ENCODE peak calls at places on chromosomes 12 and 14, in eight cellular contexts. Z is transverse colon, D is prostate gland, X is thyroid gland, S is uterus, Q is tibial nerve, E is HCT116, J is heart left ventricle. O is an unnamed sample. For H3K36me3, the result is how much of the 10 kb centered on the place peaks cover.

GRCh38 chr14:74713395-74713735 is 421 bp downstream of the FCF1 start:
- DNase-seq in Z (no peak), D (no peak), X (no peak), S (no peak), Q (no peak), E (no peak), J (no peak), O (no peak)

GRCh38 chr12:100141666-100141997 is 1.0 kb downstream of the BLTP3B start:
- DNase-seq in Z (no peak), D (peak), X (no peak), S (peak), Q (peak), E (peak), J (no peak), O (peak)

GRCh38 chr14:52106853-52107252 is 38.0 kb upstream of the NID2 start:
- DNase-seq in Z (no peak), D (no peak), X (no peak), S (no peak), Q (no peak), E (no peak), J (no peak), O (no peak)

GRCh38 chr12:131853832-131854797 is 25.9 kb downstream of the MMP17 start:
- DNase-seq in Z (no peak), D (no peak), X (no peak), S (no peak), Q (no peak), E (no peak), J (no peak), O (no peak)

GRCh38 chr14:94180655-94181271 is 6.6 kb downstream of the PPP4R4 start:
- DNase-seq in Z (no peak), D (no peak), X (peak), S (no peak), Q (no peak), E (peak), J (no peak), O (no peak)

GRCh38 chr14:52090936-52091335 is 22.1 kb upstream of the NID2 start:
- DNase-seq in Z (no peak), D (no peak), X (no peak), S (no peak), Q (no peak), E (no peak), J (no peak), O (no peak)

GRCh38 chr12:100348657-100349454 is 8.0 kb upstream of the SLC17A8 start:
- DNase-seq in Z (no peak), D (no peak), X (no peak), S (no peak), Q (no peak), E (peak), J (no peak), O (no peak)

GRCh38 chr12:42283739-42284138 is 42.2 kb downstream of the ZCRB1 start:
- DNase-seq in Z (no peak), D (no peak), X (no peak), S (no peak), Q (no peak), E (no peak), J (no peak), O (no peak)

GRCh38 chr12:19712041-19712440 is 272.7 kb downstream of the AEBP2 start:
- DNase-seq in Z (no peak), D (no peak), X (no peak), S (no peak), Q (no peak), E (peak), J (no peak), O (no peak)

GRCh38 chr12:100295764-100296555 is 29.0 kb downstream of the SCYL2 start:
- DNase-seq in Z (no peak), D (no peak), X (no peak), S (no peak), Q (no peak), E (no peak), J (no peak), O (no peak)

GRCh38 chr12:15496738-15497137 is 174.4 kb downstream of the PTPRO start:
- DNase-seq in Z (no peak), D (no peak), X (no peak), S (no peak), Q (no peak), E (no peak), J (no peak), O (no peak)

GRCh38 chr12:108240027-108240785 is 98.9 kb downstream of the CMKLR1 start:
- DNase-seq in Z (no peak), D (no peak), X (no peak), S (no peak), Q (no peak), E (no peak), J (no peak), O (no peak)

GRCh38 chr12:9751204-9752144 is 9.2 kb downstream of the CD69 start:
- DNase-seq in Z (no peak), D (no peak), X (no peak), S (no peak), Q (no peak), E (peak), J (no peak), O (no peak)

DNA sequence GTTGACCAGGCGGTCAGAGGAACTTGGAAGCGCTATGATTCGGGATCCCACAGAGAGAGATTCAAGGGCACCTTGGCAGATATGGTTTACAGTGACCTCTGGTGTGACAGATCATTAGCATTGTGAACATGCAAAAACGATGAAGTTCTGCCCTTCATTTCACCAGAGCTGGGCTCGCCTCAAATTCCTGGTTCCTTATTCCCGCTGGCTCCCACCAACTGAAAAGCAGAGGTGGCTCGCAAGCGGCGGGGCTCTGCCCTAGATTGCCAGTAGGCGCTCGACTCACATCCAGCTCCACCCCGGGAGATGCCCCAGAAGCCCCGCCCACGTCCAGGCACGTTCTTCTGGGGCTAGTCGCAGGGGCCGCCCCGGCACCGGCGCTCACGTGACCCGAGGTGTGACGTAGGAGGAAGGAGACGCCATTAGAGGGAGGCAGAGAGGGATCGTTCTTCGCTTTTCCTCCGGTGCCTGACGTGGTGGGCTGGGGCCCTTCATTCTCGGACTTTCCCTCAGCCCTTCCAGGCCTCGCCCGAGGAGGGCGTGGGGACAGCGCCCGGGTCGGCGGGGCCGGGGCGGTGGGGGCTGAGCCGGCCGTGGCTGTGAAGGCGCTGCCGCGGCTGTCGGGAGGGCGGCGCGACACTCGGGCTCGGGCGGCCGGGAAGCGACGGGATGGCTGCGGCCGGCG is at the start of gene RAB21:
- DNase-seq in Z (peak), D (peak), X (peak), S (peak), Q (peak), E (peak), J (peak), O (peak)
- TF ChIP-seq POLR2A in Z (peak), D (peak), X (peak), S (peak), Q (peak), E (peak), J (peak), O (peak)

GRCh38 chr14:81478446-81478845 is 55.2 kb downstream of the SEL1L start:
- DNase-seq in Z (no peak), D (no peak), X (no peak), S (no peak), Q (no peak), E (no peak), J (no peak), O (no peak)
- H3K36me3 ChIP-seq in Z (under half), D (under half), X (under half), S (under half), Q (under half), E (under half), J (half or more), O (under half)

GRCh38 chr12:68420225-68421008 is 88.3 kb upstream of the MDM1 start:
- DNase-seq in Z (no peak), D (no peak), X (no peak), S (peak), Q (peak), E (no peak), J (no peak), O (peak)
- H3K27ac ChIP-seq in Z (peak), D (no peak), X (peak), S (peak), Q (no peak), E (no peak), J (peak), O (peak)

GRCh38 chr12:4626543-4626942 is 22.3 kb downstream of the AKAP3 start:
- DNase-seq in Z (no peak), D (no peak), X (no peak), S (no peak), Q (no peak), E (no peak), J (no peak), O (no peak)

GRCh38 chr12:4630262-4630661 is 18.6 kb downstream of the AKAP3 start:
- DNase-seq in Z (no peak), D (no peak), X (no peak), S (no peak), Q (no peak), E (no peak), J (no peak), O (no peak)

GRCh38 chr12:4628406-4628805 is 20.4 kb downstream of the AKAP3 start:
- DNase-seq in Z (no peak), D (no peak), X (no peak), S (no peak), Q (no peak), E (no peak), J (no peak), O (no peak)
- TF ChIP-seq POLR2A in Z (no peak), D (no peak), X (no peak), S (no peak), Q (no peak), E (no peak), J (no peak), O (no peak)

O was measured in adrenal gland.